ENCODE peak calls at places on chromosomes 7 and 10, in four cellular contexts. One of them, this sample, is unnamed. For H3K4me1, the result is how much of the 10 kb centered on the place peaks cover.

GRCh38 chr10:65032867-65033769 is 1511.9 kb downstream of the REEP3 start:
- DNase-seq in SK-N-SH: no peak
- DNase-seq in suprapubic skin: no peak
- DNase-seq in A549: no peak
- DNase-seq in this sample: no peak

GRCh38 chr10:31961675-31962074 is 33.0 kb upstream of the ARHGAP12 start:
- DNase-seq in SK-N-SH: no peak
- DNase-seq in suprapubic skin: no peak
- DNase-seq in A549: peak
- DNase-seq in this sample: no peak

GRCh38 chr7:5045558-5046396 is at the start of gene RBAK:
- DNase-seq in SK-N-SH: peak
- DNase-seq in suprapubic skin: peak
- DNase-seq in A549: peak
- DNase-seq in this sample: peak

GRCh38 chr10:106310596-106310995 is 853.9 kb downstream of the SORCS1 start:
- DNase-seq in SK-N-SH: no peak
- DNase-seq in suprapubic skin: no peak
- DNase-seq in A549: no peak
- DNase-seq in this sample: no peak

GRCh38 chr7:153682628-153683027 is 369.6 kb upstream of the DPP6 start:
- DNase-seq in SK-N-SH: no peak
- DNase-seq in suprapubic skin: no peak
- DNase-seq in A549: no peak
- DNase-seq in this sample: no peak

GRCh38 chr7:152341039-152341913 is 94.5 kb downstream of the KMT2C start:
- DNase-seq in SK-N-SH: peak
- DNase-seq in suprapubic skin: no peak
- DNase-seq in A549: peak
- DNase-seq in this sample: no peak

GRCh38 chr10:116112232-116113231 is 160.5 kb downstream of the GFRA1 start:
- DNase-seq in SK-N-SH: no peak
- DNase-seq in suprapubic skin: no peak
- DNase-seq in A549: no peak
- DNase-seq in this sample: no peak

GRCh38 chr10:25547391-25547790 is 372.6 kb downstream of the GPR158 start:
- DNase-seq in SK-N-SH: no peak
- DNase-seq in suprapubic skin: no peak
- DNase-seq in A549: no peak
- DNase-seq in this sample: no peak

GRCh38 chr10:121766426-121766825 is 161.4 kb downstream of the ATE1 start:
- DNase-seq in SK-N-SH: no peak
- DNase-seq in suprapubic skin: no peak
- DNase-seq in A549: no peak
- DNase-seq in this sample: no peak

GRCh38 chr10:29277296-29277695 is 11.6 kb upstream of the LYZL1 start:
- DNase-seq in SK-N-SH: peak
- DNase-seq in suprapubic skin: no peak
- DNase-seq in A549: no peak
- DNase-seq in this sample: no peak

GRCh38 chr10:12228851-12229250 is 32.9 kb downstream of the CDC123 start:
- DNase-seq in SK-N-SH: no peak
- DNase-seq in suprapubic skin: no peak
- DNase-seq in A549: no peak
- DNase-seq in this sample: no peak

GRCh38 chr7:23175820-23176385 is 5.9 kb upstream of the NUP42 start:
- DNase-seq in SK-N-SH: no peak
- DNase-seq in suprapubic skin: no peak
- DNase-seq in A549: no peak
- DNase-seq in this sample: no peak
- TF ChIP-seq EP300 in SK-N-SH: no peak
- TF ChIP-seq EP300 in suprapubic skin: no peak
- TF ChIP-seq EP300 in A549: no peak
- TF ChIP-seq EP300 in this sample: no peak

DNA sequence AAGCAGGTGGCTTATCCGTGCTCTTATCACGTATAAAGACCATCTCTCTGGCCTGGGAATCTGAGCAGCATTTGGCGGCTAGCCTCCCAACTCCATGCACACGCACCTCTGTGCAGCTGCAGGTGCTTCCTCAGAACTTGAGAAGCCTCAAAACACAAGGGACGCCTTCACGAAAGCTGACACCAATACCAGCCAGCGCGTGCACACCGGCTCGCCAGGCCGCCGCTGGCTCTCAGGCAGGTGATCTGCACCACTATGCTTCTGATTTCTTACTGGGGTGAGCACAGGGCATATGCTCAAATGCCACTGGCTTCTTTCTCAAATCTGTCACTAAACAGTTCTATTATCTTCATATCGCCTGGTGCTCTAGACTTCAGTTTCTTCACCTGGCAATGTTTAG is 145.0 kb downstream of the PARD3 start:
- DNase-seq in SK-N-SH: no peak
- DNase-seq in suprapubic skin: no peak
- DNase-seq in A549: no peak
- DNase-seq in this sample: no peak
- H3K4me1 ChIP-seq in SK-N-SH: under half
- H3K4me1 ChIP-seq in suprapubic skin: under half
- H3K4me1 ChIP-seq in A549: under half
- H3K4me1 ChIP-seq in this sample: under half

DNA sequence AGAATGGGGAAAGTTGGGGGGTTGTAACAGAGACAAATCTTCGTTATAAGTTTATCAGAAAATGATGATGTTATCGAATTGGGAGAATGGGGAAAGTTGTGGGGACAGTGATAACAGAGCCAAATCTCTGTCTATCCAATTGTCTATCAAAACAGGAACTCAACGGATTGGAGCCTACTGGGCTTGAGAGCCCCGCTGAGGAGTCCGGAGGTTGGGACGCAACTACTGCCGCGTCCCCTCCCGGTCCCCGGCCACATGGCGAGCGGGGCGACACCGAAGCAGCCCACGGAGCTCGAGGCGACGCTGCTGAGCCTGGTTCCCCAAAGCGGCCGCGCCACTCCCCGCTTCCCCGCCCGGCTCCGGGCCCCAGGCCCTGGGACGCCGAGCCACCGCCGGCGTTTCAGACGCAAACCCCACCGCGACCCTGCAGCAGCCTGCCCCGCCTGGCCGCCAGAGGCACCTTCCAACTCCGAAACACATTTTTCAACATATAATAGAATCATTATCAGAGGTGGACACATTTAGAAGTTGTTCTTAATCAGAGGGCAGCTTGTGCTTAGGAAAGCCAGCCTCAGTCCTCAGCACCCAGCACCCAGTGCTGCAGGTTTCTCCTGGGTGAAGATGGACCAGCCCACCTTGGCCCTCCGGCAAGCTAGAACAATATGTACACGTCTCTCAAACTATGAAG is 13.8 kb upstream of the RALA start:
- DNase-seq in SK-N-SH: peak
- DNase-seq in suprapubic skin: no peak
- DNase-seq in A549: no peak
- DNase-seq in this sample: no peak
- TF ChIP-seq CTCF in SK-N-SH: peak
- TF ChIP-seq CTCF in suprapubic skin: no peak
- TF ChIP-seq CTCF in A549: no peak
- TF ChIP-seq CTCF in this sample: no peak

GRCh38 chr7:73830618-73830871 is 251 bp upstream of the CLDN4 start:
- DNase-seq in SK-N-SH: no peak
- DNase-seq in suprapubic skin: no peak
- DNase-seq in A549: no peak
- DNase-seq in this sample: no peak

GRCh38 chr7:73833251-73833919 is 2.6 kb downstream of the CLDN4 start:
- DNase-seq in SK-N-SH: no peak
- DNase-seq in suprapubic skin: no peak
- DNase-seq in A549: no peak
- DNase-seq in this sample: peak

GRCh38 chr7:73830872-73831655 is at the start of gene CLDN4:
- DNase-seq in SK-N-SH: no peak
- DNase-seq in suprapubic skin: peak
- DNase-seq in A549: no peak
- DNase-seq in this sample: peak

GRCh38 chr7:73832806-73833205 is 2.0 kb downstream of the CLDN4 start:
- DNase-seq in SK-N-SH: no peak
- DNase-seq in suprapubic skin: no peak
- DNase-seq in A549: no peak
- DNase-seq in this sample: peak

GRCh38 chr7:73831656-73832579 is 1.1 kb downstream of the CLDN4 start:
- DNase-seq in SK-N-SH: no peak
- DNase-seq in suprapubic skin: peak
- DNase-seq in A549: no peak
- DNase-seq in this sample: peak
- TF ChIP-seq EP300 in SK-N-SH: no peak
- TF ChIP-seq EP300 in suprapubic skin: no peak
- TF ChIP-seq EP300 in A549: no peak
- TF ChIP-seq EP300 in this sample: no peak

GRCh38 chr10:131086511-131086910 is 225.0 kb downstream of the TCERG1L start:
- DNase-seq in SK-N-SH: no peak
- DNase-seq in suprapubic skin: no peak
- DNase-seq in A549: no peak
- DNase-seq in this sample: no peak

GRCh38 chr10:131084791-131085585 is 226.5 kb downstream of the TCERG1L start:
- DNase-seq in SK-N-SH: no peak
- DNase-seq in suprapubic skin: no peak
- DNase-seq in A549: no peak
- DNase-seq in this sample: no peak

GRCh38 chr10:131085586-131085860 is 226.0 kb downstream of the TCERG1L start:
- DNase-seq in SK-N-SH: no peak
- DNase-seq in suprapubic skin: no peak
- DNase-seq in A549: no peak
- DNase-seq in this sample: no peak

GRCh38 chr10:131087464-131088215 is 223.9 kb downstream of the TCERG1L start:
- DNase-seq in SK-N-SH: no peak
- DNase-seq in suprapubic skin: no peak
- DNase-seq in A549: no peak
- DNase-seq in this sample: no peak

GRCh38 chr10:131086094-131086493 is 225.4 kb downstream of the TCERG1L start:
- DNase-seq in SK-N-SH: no peak
- DNase-seq in suprapubic skin: no peak
- DNase-seq in A549: no peak
- DNase-seq in this sample: no peak
- H3K4me1 ChIP-seq in SK-N-SH: under half
- H3K4me1 ChIP-seq in suprapubic skin: under half
- H3K4me1 ChIP-seq in A549: under half
- H3K4me1 ChIP-seq in this sample: under half

GRCh38 chr10:90923111-90923731 is 2.3 kb upstream of the ANKRD1 start:
- DNase-seq in SK-N-SH: no peak
- DNase-seq in suprapubic skin: no peak
- DNase-seq in A549: no peak
- DNase-seq in this sample: no peak
- TF ChIP-seq CTCF in SK-N-SH: no peak
- TF ChIP-seq CTCF in suprapubic skin: no peak
- TF ChIP-seq CTCF in A549: no peak
- TF ChIP-seq CTCF in this sample: no peak

DNA sequence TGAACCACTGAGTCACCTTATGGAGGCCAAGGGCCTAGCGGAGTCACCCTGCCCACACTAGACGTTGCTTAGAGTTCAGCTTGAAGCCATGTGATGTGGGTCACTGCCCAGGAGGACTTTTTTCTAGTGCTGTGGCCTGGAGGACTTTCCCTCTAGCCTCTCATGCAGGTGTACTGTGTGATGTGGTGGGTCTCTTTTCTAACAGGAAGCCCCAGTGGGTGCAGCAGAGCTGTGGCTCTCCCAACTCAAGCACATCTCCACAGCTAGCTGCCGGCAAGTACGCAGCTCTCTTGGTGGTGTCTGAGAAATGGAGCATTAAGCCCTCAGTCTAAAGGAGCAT is 13.6 kb downstream of the POR start:
- DNase-seq in SK-N-SH: no peak
- DNase-seq in suprapubic skin: no peak
- DNase-seq in A549: no peak
- DNase-seq in this sample: no peak
- TF ChIP-seq EP300 in SK-N-SH: no peak
- TF ChIP-seq EP300 in suprapubic skin: no peak
- TF ChIP-seq EP300 in A549: no peak
- TF ChIP-seq EP300 in this sample: no peak